ENCODE peak calls at places on chromosomes 5 and 9, in nine cellular contexts. One of them, this sample, is unnamed. For H3K4me1, the result is how much of the 10 kb centered on the place peaks cover.

GRCh38 chr9:100100268-100100667 is 1.2 kb downstream of the INVS start:
- DNase-seq in effector memory CD4-positive, alpha-beta T cell: no peak
- DNase-seq in right lobe of liver: no peak
- DNase-seq in ovary: no peak
- DNase-seq in tibial nerve: no peak
- DNase-seq in vagina: no peak
- DNase-seq in heart right ventricle: no peak
- DNase-seq in A549: no peak
- DNase-seq in adrenal gland: no peak
- DNase-seq in this sample: no peak

GRCh38 chr9:73348485-73348884 is 196.8 kb downstream of the ANXA1 start:
- DNase-seq in effector memory CD4-positive, alpha-beta T cell: no peak
- DNase-seq in right lobe of liver: no peak
- DNase-seq in ovary: no peak
- DNase-seq in tibial nerve: no peak
- DNase-seq in vagina: no peak
- DNase-seq in heart right ventricle: no peak
- DNase-seq in A549: no peak
- DNase-seq in adrenal gland: no peak
- DNase-seq in this sample: no peak

GRCh38 chr5:52692039-52692438 is 95.7 kb upstream of the ITGA1 start:
- DNase-seq in effector memory CD4-positive, alpha-beta T cell: no peak
- DNase-seq in right lobe of liver: no peak
- DNase-seq in ovary: no peak
- DNase-seq in tibial nerve: no peak
- DNase-seq in vagina: no peak
- DNase-seq in heart right ventricle: no peak
- DNase-seq in A549: no peak
- DNase-seq in adrenal gland: no peak
- DNase-seq in this sample: no peak

GRCh38 chr9:137478613-137479314 is 19.6 kb upstream of the NSMF start:
- DNase-seq in effector memory CD4-positive, alpha-beta T cell: no peak
- DNase-seq in right lobe of liver: peak
- DNase-seq in ovary: no peak
- DNase-seq in tibial nerve: no peak
- DNase-seq in vagina: no peak
- DNase-seq in heart right ventricle: no peak
- DNase-seq in A549: no peak
- DNase-seq in adrenal gland: no peak
- DNase-seq in this sample: no peak

GRCh38 chr9:120363697-120364096 is 216.3 kb downstream of the CDK5RAP2 start:
- DNase-seq in effector memory CD4-positive, alpha-beta T cell: no peak
- DNase-seq in right lobe of liver: no peak
- DNase-seq in ovary: no peak
- DNase-seq in tibial nerve: no peak
- DNase-seq in vagina: no peak
- DNase-seq in heart right ventricle: no peak
- DNase-seq in A549: no peak
- DNase-seq in adrenal gland: no peak
- DNase-seq in this sample: no peak

GRCh38 chr9:69149321-69149807 is 24.7 kb upstream of the TJP2 start:
- DNase-seq in effector memory CD4-positive, alpha-beta T cell: no peak
- DNase-seq in right lobe of liver: no peak
- DNase-seq in ovary: no peak
- DNase-seq in tibial nerve: no peak
- DNase-seq in vagina: no peak
- DNase-seq in heart right ventricle: peak
- DNase-seq in A549: no peak
- DNase-seq in adrenal gland: no peak
- DNase-seq in this sample: no peak

GRCh38 chr9:92164975-92165374 is 49.8 kb upstream of the SPTLC1 start:
- DNase-seq in effector memory CD4-positive, alpha-beta T cell: no peak
- DNase-seq in right lobe of liver: no peak
- DNase-seq in ovary: no peak
- DNase-seq in tibial nerve: no peak
- DNase-seq in vagina: no peak
- DNase-seq in heart right ventricle: no peak
- DNase-seq in A549: no peak
- DNase-seq in adrenal gland: no peak
- DNase-seq in this sample: no peak

GRCh38 chr9:22257026-22257425 is 189.6 kb upstream of the DMRTA1 start:
- DNase-seq in effector memory CD4-positive, alpha-beta T cell: no peak
- DNase-seq in right lobe of liver: no peak
- DNase-seq in ovary: no peak
- DNase-seq in tibial nerve: no peak
- DNase-seq in vagina: no peak
- DNase-seq in heart right ventricle: no peak
- DNase-seq in A549: no peak
- DNase-seq in adrenal gland: no peak
- DNase-seq in this sample: no peak

GRCh38 chr5:115531787-115532367 is 12.7 kb downstream of the FEM1C start:
- DNase-seq in effector memory CD4-positive, alpha-beta T cell: no peak
- DNase-seq in right lobe of liver: no peak
- DNase-seq in ovary: no peak
- DNase-seq in tibial nerve: no peak
- DNase-seq in vagina: no peak
- DNase-seq in heart right ventricle: no peak
- DNase-seq in A549: no peak
- DNase-seq in adrenal gland: no peak
- DNase-seq in this sample: no peak

GRCh38 chr5:127416896-127417295 is 100.5 kb upstream of the PRRC1 start:
- DNase-seq in effector memory CD4-positive, alpha-beta T cell: no peak
- DNase-seq in right lobe of liver: no peak
- DNase-seq in ovary: no peak
- DNase-seq in tibial nerve: no peak
- DNase-seq in vagina: no peak
- DNase-seq in heart right ventricle: no peak
- DNase-seq in A549: no peak
- DNase-seq in adrenal gland: no peak
- DNase-seq in this sample: no peak

GRCh38 chr5:29208026-29208425 is 1985.5 kb upstream of the CDH6 start:
- DNase-seq in effector memory CD4-positive, alpha-beta T cell: no peak
- DNase-seq in right lobe of liver: no peak
- DNase-seq in ovary: no peak
- DNase-seq in tibial nerve: no peak
- DNase-seq in vagina: no peak
- DNase-seq in heart right ventricle: no peak
- DNase-seq in A549: no peak
- DNase-seq in adrenal gland: no peak
- DNase-seq in this sample: no peak

GRCh38 chr5:128487041-128487440 is 51.0 kb downstream of the FBN2 start:
- DNase-seq in effector memory CD4-positive, alpha-beta T cell: no peak
- DNase-seq in right lobe of liver: no peak
- DNase-seq in ovary: no peak
- DNase-seq in tibial nerve: no peak
- DNase-seq in vagina: no peak
- DNase-seq in heart right ventricle: no peak
- DNase-seq in A549: no peak
- DNase-seq in adrenal gland: no peak
- DNase-seq in this sample: no peak

GRCh38 chr5:135570453-135570764 is 8.4 kb downstream of the CXCL14 start:
- DNase-seq in effector memory CD4-positive, alpha-beta T cell: no peak
- DNase-seq in right lobe of liver: no peak
- DNase-seq in ovary: no peak
- DNase-seq in tibial nerve: no peak
- DNase-seq in vagina: no peak
- DNase-seq in heart right ventricle: no peak
- DNase-seq in A549: no peak
- DNase-seq in adrenal gland: no peak
- DNase-seq in this sample: no peak

GRCh38 chr5:171745602-171746001 is 40.0 kb upstream of the SMIM23 start:
- DNase-seq in effector memory CD4-positive, alpha-beta T cell: no peak
- DNase-seq in right lobe of liver: no peak
- DNase-seq in ovary: no peak
- DNase-seq in tibial nerve: no peak
- DNase-seq in vagina: no peak
- DNase-seq in heart right ventricle: no peak
- DNase-seq in A549: no peak
- DNase-seq in adrenal gland: no peak
- DNase-seq in this sample: no peak

GRCh38 chr5:150507283-150508020 is 479 bp upstream of the NDST1 start:
- DNase-seq in effector memory CD4-positive, alpha-beta T cell: no peak
- DNase-seq in right lobe of liver: peak
- DNase-seq in ovary: no peak
- DNase-seq in tibial nerve: no peak
- DNase-seq in vagina: no peak
- DNase-seq in heart right ventricle: no peak
- DNase-seq in A549: no peak
- DNase-seq in adrenal gland: no peak
- DNase-seq in this sample: no peak
- H3K4me1 ChIP-seq in effector memory CD4-positive, alpha-beta T cell: under half
- H3K4me1 ChIP-seq in right lobe of liver: under half
- H3K4me1 ChIP-seq in ovary: half or more
- H3K4me1 ChIP-seq in tibial nerve: under half
- H3K4me1 ChIP-seq in vagina: half or more
- H3K4me1 ChIP-seq in heart right ventricle: half or more
- H3K4me1 ChIP-seq in A549: half or more
- H3K4me1 ChIP-seq in adrenal gland: half or more
- H3K4me1 ChIP-seq in this sample: under half

DNA sequence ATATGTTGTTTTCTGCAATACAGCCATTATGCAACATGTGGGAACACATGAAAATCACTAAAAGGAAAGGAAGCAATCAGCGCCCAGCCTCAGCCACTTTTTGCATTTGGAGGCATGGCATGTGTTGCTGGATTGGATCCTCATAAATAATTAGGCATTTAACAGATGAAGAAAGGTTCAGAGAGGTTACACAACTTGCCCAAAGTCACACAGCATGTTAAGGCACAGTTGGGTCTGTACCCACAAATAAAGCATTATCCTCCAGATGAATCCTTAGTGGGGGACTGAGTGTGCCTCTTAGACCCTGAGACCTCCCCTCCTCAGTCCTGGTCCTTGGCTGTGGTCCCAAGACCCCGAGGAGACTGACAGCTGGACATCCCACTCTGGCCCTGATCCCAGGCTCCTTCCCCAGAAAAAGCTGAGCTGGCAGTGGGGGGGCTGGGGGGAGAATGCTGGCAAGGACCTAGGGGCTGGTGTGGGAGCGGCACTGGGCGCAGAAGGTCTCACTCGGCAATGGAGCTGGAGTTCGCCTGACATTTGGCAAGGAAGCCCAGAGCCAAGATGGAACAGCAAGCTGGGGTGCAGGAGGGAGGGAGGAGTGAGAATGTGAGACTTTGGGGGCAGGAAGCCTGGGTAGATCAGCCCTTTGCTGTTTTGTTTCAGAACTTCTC is 6.9 kb upstream of the AKNA start:
- DNase-seq in effector memory CD4-positive, alpha-beta T cell: no peak
- DNase-seq in right lobe of liver: no peak
- DNase-seq in ovary: peak
- DNase-seq in tibial nerve: no peak
- DNase-seq in vagina: no peak
- DNase-seq in heart right ventricle: no peak
- DNase-seq in A549: no peak
- DNase-seq in adrenal gland: no peak
- DNase-seq in this sample: no peak
- H3K4me1 ChIP-seq in effector memory CD4-positive, alpha-beta T cell: half or more
- H3K4me1 ChIP-seq in right lobe of liver: under half
- H3K4me1 ChIP-seq in ovary: under half
- H3K4me1 ChIP-seq in tibial nerve: under half
- H3K4me1 ChIP-seq in vagina: half or more
- H3K4me1 ChIP-seq in heart right ventricle: under half
- H3K4me1 ChIP-seq in A549: under half
- H3K4me1 ChIP-seq in adrenal gland: under half
- H3K4me1 ChIP-seq in this sample: half or more

GRCh38 chr5:131277875-131278795 is 14.3 kb downstream of the CDC42SE2 start:
- DNase-seq in effector memory CD4-positive, alpha-beta T cell: no peak
- DNase-seq in right lobe of liver: no peak
- DNase-seq in ovary: no peak
- DNase-seq in tibial nerve: no peak
- DNase-seq in vagina: no peak
- DNase-seq in heart right ventricle: no peak
- DNase-seq in A549: no peak
- DNase-seq in adrenal gland: no peak
- DNase-seq in this sample: no peak

GRCh38 chr5:131275996-131276535 is 12.2 kb downstream of the CDC42SE2 start:
- DNase-seq in effector memory CD4-positive, alpha-beta T cell: no peak
- DNase-seq in right lobe of liver: no peak
- DNase-seq in ovary: no peak
- DNase-seq in tibial nerve: no peak
- DNase-seq in vagina: no peak
- DNase-seq in heart right ventricle: no peak
- DNase-seq in A549: no peak
- DNase-seq in adrenal gland: no peak
- DNase-seq in this sample: no peak

GRCh38 chr5:131279209-131279608 is 15.4 kb downstream of the CDC42SE2 start:
- DNase-seq in effector memory CD4-positive, alpha-beta T cell: no peak
- DNase-seq in right lobe of liver: no peak
- DNase-seq in ovary: no peak
- DNase-seq in tibial nerve: no peak
- DNase-seq in vagina: no peak
- DNase-seq in heart right ventricle: no peak
- DNase-seq in A549: no peak
- DNase-seq in adrenal gland: no peak
- DNase-seq in this sample: no peak

GRCh38 chr5:131274341-131275063 is 10.6 kb downstream of the CDC42SE2 start:
- DNase-seq in effector memory CD4-positive, alpha-beta T cell: no peak
- DNase-seq in right lobe of liver: no peak
- DNase-seq in ovary: no peak
- DNase-seq in tibial nerve: no peak
- DNase-seq in vagina: no peak
- DNase-seq in heart right ventricle: no peak
- DNase-seq in A549: no peak
- DNase-seq in adrenal gland: no peak
- DNase-seq in this sample: no peak

GRCh38 chr5:131277415-131277814 is 13.6 kb downstream of the CDC42SE2 start:
- DNase-seq in effector memory CD4-positive, alpha-beta T cell: no peak
- DNase-seq in right lobe of liver: no peak
- DNase-seq in ovary: no peak
- DNase-seq in tibial nerve: no peak
- DNase-seq in vagina: no peak
- DNase-seq in heart right ventricle: no peak
- DNase-seq in A549: no peak
- DNase-seq in adrenal gland: no peak
- DNase-seq in this sample: no peak
- H3K4me1 ChIP-seq in effector memory CD4-positive, alpha-beta T cell: under half
- H3K4me1 ChIP-seq in right lobe of liver: under half
- H3K4me1 ChIP-seq in ovary: under half
- H3K4me1 ChIP-seq in tibial nerve: under half
- H3K4me1 ChIP-seq in vagina: under half
- H3K4me1 ChIP-seq in heart right ventricle: under half
- H3K4me1 ChIP-seq in A549: under half
- H3K4me1 ChIP-seq in adrenal gland: under half
- H3K4me1 ChIP-seq in this sample: half or more

DNA sequence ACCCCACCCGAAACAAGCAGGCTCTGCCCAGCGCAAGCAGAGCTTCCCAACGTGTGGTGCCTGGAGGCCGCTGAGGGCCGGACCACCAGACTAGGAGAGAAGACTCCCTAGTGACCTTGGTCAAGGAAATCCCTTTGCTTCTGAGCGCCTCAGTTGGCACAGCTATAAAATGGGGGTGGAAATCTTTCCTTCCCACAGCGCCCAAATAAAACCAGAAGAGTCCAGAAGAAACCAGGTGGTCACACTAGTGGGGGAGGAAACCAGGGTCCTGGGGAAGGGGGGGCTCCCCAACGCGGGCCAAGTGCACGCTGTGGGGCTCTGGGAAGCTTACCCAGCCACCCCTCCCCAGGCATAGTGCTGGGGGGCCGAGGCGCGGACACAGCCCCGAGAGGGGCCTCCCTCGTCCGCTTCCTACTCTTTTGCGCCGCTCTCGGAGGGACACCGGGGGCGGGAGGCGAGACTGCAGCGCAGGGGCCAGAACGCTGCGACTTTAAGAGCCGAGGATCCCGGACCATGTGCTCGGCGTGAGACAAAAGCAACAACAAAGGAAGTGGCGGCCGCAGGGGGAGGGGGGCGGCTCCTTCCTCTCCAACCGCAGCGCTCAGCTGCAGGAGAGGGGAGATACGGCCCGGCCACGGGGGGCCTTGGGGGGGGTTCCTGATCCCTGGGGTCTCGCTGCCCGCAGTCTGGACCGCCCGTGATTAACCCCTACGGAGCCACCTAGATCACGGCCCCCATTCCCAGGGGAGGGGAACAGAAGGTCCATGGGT is 885 bp downstream of the RNF44 start:
- DNase-seq in effector memory CD4-positive, alpha-beta T cell: peak
- DNase-seq in right lobe of liver: peak
- DNase-seq in ovary: peak
- DNase-seq in tibial nerve: peak
- DNase-seq in vagina: no peak
- DNase-seq in heart right ventricle: peak
- DNase-seq in A549: peak
- DNase-seq in adrenal gland: peak
- DNase-seq in this sample: peak
- H3K4me1 ChIP-seq in effector memory CD4-positive, alpha-beta T cell: half or more
- H3K4me1 ChIP-seq in right lobe of liver: under half
- H3K4me1 ChIP-seq in ovary: under half
- H3K4me1 ChIP-seq in tibial nerve: under half
- H3K4me1 ChIP-seq in vagina: half or more
- H3K4me1 ChIP-seq in heart right ventricle: half or more
- H3K4me1 ChIP-seq in A549: half or more
- H3K4me1 ChIP-seq in adrenal gland: under half
- H3K4me1 ChIP-seq in this sample: half or more

This sample was measured in CD8-positive, alpha-beta T cell.